ENCODE peak calls at places on chromosomes 16 and 17, in five cellular contexts. E, L, R, G and U are unnamed samples.

GRCh38 chr16:86462334-86463084 is 47.8 kb upstream of the FOXF1 start:
- DNase-seq in E (no peak), L (no peak), R (peak), G (peak), U (no peak)

GRCh38 chr16:71515026-71515425 is 11.2 kb upstream of the CHST4 start:
- DNase-seq in E (no peak), L (no peak), R (no peak), G (no peak), U (no peak)

GRCh38 chr17:57548421-57549385 is 196.4 kb downstream of the CCDC182 start:
- DNase-seq in E (no peak), L (no peak), R (no peak), G (peak), U (no peak)

GRCh38 chr16:48537275-48537674 is 72.7 kb downstream of the N4BP1 start:
- DNase-seq in E (no peak), L (no peak), R (no peak), G (no peak), U (no peak)

GRCh38 chr17:82356845-82357355 is 2.1 kb upstream of the TEX19 start:
- DNase-seq in E (no peak), L (no peak), R (no peak), G (no peak), U (no peak)

GRCh38 chr17:76909971-76910760 is 42.0 kb downstream of the MGAT5B start:
- DNase-seq in E (peak), L (peak), R (no peak), G (peak), U (peak)

GRCh38 chr16:58249388-58249779 is 45.4 kb downstream of the PRSS54 start:
- DNase-seq in E (no peak), L (no peak), R (no peak), G (no peak), U (no peak)

GRCh38 chr16:11067697-11068141 is 123.4 kb downstream of the CLEC16A start:
- DNase-seq in E (no peak), L (no peak), R (no peak), G (no peak), U (no peak)

GRCh38 chr17:72575542-72576233 is 454.9 kb downstream of the SOX9 start:
- DNase-seq in E (no peak), L (no peak), R (no peak), G (peak), U (no peak)

GRCh38 chr16:77647726-77648125 is 74.6 kb upstream of the NUDT7 start:
- DNase-seq in E (no peak), L (no peak), R (no peak), G (no peak), U (no peak)

GRCh38 chr16:23318639-23319038 is 16.5 kb downstream of the SCNN1B start:
- DNase-seq in E (no peak), L (no peak), R (no peak), G (no peak), U (no peak)

GRCh38 chr16:65875362-65876199 is 490.9 kb upstream of the CDH5 start:
- DNase-seq in E (no peak), L (no peak), R (no peak), G (peak), U (no peak)

GRCh38 chr16:57266531-57267268 is 17.8 kb downstream of the PLLP start:
- DNase-seq in E (no peak), L (no peak), R (no peak), G (peak), U (no peak)

GRCh38 chr17:71118039-71118438 is 948.7 kb downstream of the KCNJ2 start:
- DNase-seq in E (no peak), L (no peak), R (no peak), G (peak), U (no peak)

GRCh38 chr17:68777243-68777855 is 176.2 kb upstream of the FAM20A start:
- DNase-seq in E (peak), L (peak), R (peak), G (peak), U (no peak)

GRCh38 chr16:27251561-27252205 is 16.9 kb downstream of the NSMCE1 start:
- DNase-seq in E (no peak), L (no peak), R (no peak), G (no peak), U (peak)

GRCh38 chr16:72902276-72902675 is 145.7 kb downstream of the ZFHX3 start:
- DNase-seq in E (no peak), L (no peak), R (no peak), G (no peak), U (no peak)

GRCh38 chr16:70589998-70590471 is 56.3 kb upstream of the IL34 start:
- DNase-seq in E (no peak), L (no peak), R (no peak), G (no peak), U (no peak)

GRCh38 chr17:63772801-63773271 is 561 bp downstream of the CCDC47 start:
- DNase-seq in E (no peak), L (no peak), R (no peak), G (peak), U (no peak)